ENCODE peak calls at places on chromosome 11, in ten cellular contexts. J, N, V, Z, G, R, M, Q, W and H are unnamed samples.

GRCh38 chr11:2436521-2437031 is 7.7 kb downstream of the TRPM5 start:
- DNase-seq in Z (no peak), V (no peak), M (peak; percentile 6), G (no peak), N (no peak), J (no peak), Q (no peak), W (no peak), R (no peak), H (peak; percentile 60)

GRCh38 chr11:74465291-74465708 is 2.0 kb downstream of the KCNE3 start:
- DNase-seq in N (no peak), Q (no peak), W (no peak), Z (no peak), M (no peak), R (no peak), V (no peak), J (no peak), G (no peak), H (no peak)

GRCh38 chr11:65417702-65418430 is 4.7 kb upstream of the NEAT1 start:
- DNase-seq in Q (peak; percentile 28), M (peak; percentile 73), R (peak; percentile 80), J (peak; percentile 65), N (no peak), W (peak; percentile 69), V (peak; percentile 58), G (peak; percentile 69), Z (no peak), H (peak; percentile 64)

GRCh38 chr11:106456651-106457050 is 379.2 kb downstream of the AASDHPPT start:
- DNase-seq in Q (peak; percentile 50), R (no peak), W (peak; percentile 31), G (no peak), M (no peak), V (no peak), J (no peak), Z (no peak), N (no peak), H (no peak)

GRCh38 chr11:96293583-96293982 is 49.4 kb downstream of the MAML2 start:
- DNase-seq in R (no peak), N (no peak), Q (no peak), G (no peak), V (no peak), J (no peak), W (peak; percentile 66), Z (no peak), M (no peak), H (no peak)

GRCh38 chr11:86678296-86678695 is 5.9 kb upstream of the ME3 start:
- DNase-seq in V (no peak), N (no peak), M (no peak), G (no peak), J (no peak), Z (peak; percentile 88), W (no peak), Q (no peak), R (no peak), H (no peak)

GRCh38 chr11:68661697-68662603 is 22.4 kb upstream of the GAL start:
- DNase-seq in W (no peak), J (no peak), R (no peak), Q (peak; percentile 25), N (no peak), M (no peak), V (no peak), G (no peak), Z (no peak), H (no peak)

GRCh38 chr11:35944503-35945136 is 758 bp downstream of the LDLRAD3 start:
- DNase-seq in J (no peak), W (peak; percentile 59), Z (peak; percentile 33), G (peak; percentile 61), V (no peak), M (peak; percentile 40), R (no peak), N (no peak), Q (no peak), H (no peak)

GRCh38 chr11:79092791-79093313 is 348.0 kb downstream of the TENM4 start:
- DNase-seq in W (peak; percentile 86), M (no peak), Z (no peak), G (peak; percentile 23), J (no peak), V (peak; percentile 37), N (no peak), R (peak; percentile 26), Q (peak; percentile 100), H (peak; percentile 64)

GRCh38 chr11:117441146-117441975 is 113.7 kb downstream of the CEP164 start:
- DNase-seq in W (no peak), V (no peak), M (no peak), Z (no peak), R (no peak), Q (no peak), G (no peak), J (no peak), N (no peak), H (no peak)

GRCh38 chr11:110366234-110366633 is 63.5 kb upstream of the FDX1 start:
- DNase-seq in V (no peak), W (no peak), G (no peak), N (no peak), Q (peak; percentile 28), Z (no peak), M (peak; percentile 68), R (peak; percentile 62), J (peak; percentile 67), H (peak; percentile 83)

GRCh38 chr11:77088236-77089003 is 14.2 kb upstream of the OMP start:
- DNase-seq in J (no peak), G (peak; percentile 2), W (no peak), M (peak; percentile 9), Q (no peak), R (no peak), N (no peak), Z (no peak), V (no peak), H (peak; percentile 45)

GRCh38 chr11:77087723-77088225 is 14.9 kb upstream of the OMP start:
- DNase-seq in G (peak; percentile 6), V (no peak), R (no peak), J (no peak), W (no peak), M (peak; percentile 23), N (no peak), Z (no peak), Q (no peak), H (peak; percentile 66)

GRCh38 chr11:77085652-77086051 is 17.0 kb upstream of the OMP start:
- DNase-seq in J (no peak), Z (no peak), G (no peak), R (no peak), Q (no peak), M (peak; percentile 19), V (no peak), W (no peak), N (no peak), H (peak; percentile 25)

GRCh38 chr11:77084581-77085191 is 17.9 kb downstream of the CAPN5 start:
- DNase-seq in G (no peak), V (no peak), Q (no peak), W (no peak), J (no peak), N (no peak), Z (no peak), M (peak; percentile 22), R (no peak), H (peak; percentile 79)

DNA sequence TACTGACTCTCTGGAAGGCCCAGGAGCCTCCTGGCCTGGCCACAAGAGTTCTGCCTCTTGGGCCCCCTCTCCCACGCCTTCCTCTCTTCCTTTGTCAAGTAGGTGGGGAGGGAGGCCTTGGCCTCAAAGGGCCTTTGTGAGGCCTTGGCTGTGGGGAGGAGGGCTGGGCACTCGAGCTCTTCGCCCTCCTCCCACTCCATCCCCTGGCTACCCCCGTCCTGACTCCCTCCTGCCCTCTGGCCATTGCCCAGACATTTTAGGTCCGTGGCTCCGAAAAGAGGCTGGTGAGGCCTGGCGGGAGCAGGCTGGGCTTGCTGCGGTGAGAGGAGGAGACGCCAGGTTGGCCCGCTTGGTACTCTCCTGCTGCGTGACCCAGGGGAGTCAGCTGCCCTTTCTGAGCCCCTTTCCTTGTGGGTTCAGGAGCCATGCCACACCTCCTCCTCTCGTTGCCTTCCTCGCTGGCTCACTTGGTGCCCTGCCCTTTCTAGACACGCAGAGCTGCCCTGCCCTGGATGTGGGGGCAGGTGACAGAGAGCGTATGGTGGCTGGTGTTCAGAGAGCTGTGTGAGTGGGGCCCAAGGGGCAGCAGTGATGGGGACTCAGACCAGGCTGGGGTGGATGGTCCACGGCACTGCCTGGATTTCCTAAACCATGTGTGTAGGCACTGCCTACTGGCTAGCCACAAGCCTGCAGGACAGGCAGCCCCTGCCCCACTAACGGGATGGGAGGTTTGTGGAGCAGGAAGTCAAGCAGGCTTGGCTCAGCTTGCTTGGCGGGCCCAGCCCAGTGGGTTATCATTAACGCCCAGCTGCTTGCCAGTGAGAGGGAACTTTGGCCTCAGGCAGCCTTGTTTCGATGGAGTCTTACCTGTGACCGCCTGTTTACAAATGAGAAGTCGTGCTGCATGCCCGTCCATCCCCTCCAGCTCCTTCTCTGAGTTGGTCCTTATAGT is 15.8 kb upstream of the OMP start:
- DNase-seq in Z (no peak), G (peak; percentile 1), J (no peak), Q (no peak), R (no peak), N (no peak), M (peak; percentile 63), W (no peak), V (peak; percentile 27), H (peak; percentile 17)
- H3K27ac ChIP-seq in Z (no peak overlapping the region), G (no peak overlapping the region), J (no peak overlapping the region), Q (no peak overlapping the region), R (no peak overlapping the region), N (peak overlapping the region; percentile 21), M (peak overlapping the region; percentile 8), W (no peak overlapping the region), V (no peak overlapping the region), H (no peak overlapping the region)

GRCh38 chr11:77609234-77609633 is 19.5 kb downstream of the AQP11 start:
- DNase-seq in R (no peak), G (no peak), N (no peak), M (no peak), V (no peak), J (no peak), W (no peak), Z (no peak), Q (no peak), H (no peak)

GRCh38 chr11:77617892-77618291 is 19.7 kb downstream of the CLNS1A start:
- DNase-seq in G (no peak), N (no peak), R (no peak), Q (peak; percentile 31), M (no peak), J (no peak), V (no peak), Z (no peak), W (peak; percentile 49), H (no peak)

GRCh38 chr11:77611921-77612320 is 22.2 kb downstream of the AQP11 start:
- DNase-seq in V (no peak), W (no peak), R (no peak), M (no peak), Z (no peak), N (no peak), G (no peak), J (no peak), Q (no peak), H (no peak)
- H3K36me3 ChIP-seq in V (peaks cover 6% of the 10 kb centered on the region), W (peaks cover 21% of the 10 kb centered on the region), R (peaks cover 91% of the 10 kb centered on the region), M (no peaks in the 10 kb centered on the region), Z (peaks cover 5% of the 10 kb centered on the region), N (peaks cover 100% of the 10 kb centered on the region), G (peaks cover 72% of the 10 kb centered on the region), J (peaks cover 10% of the 10 kb centered on the region), Q (peaks cover 11% of the 10 kb centered on the region), H (peaks cover 74% of the 10 kb centered on the region)

GRCh38 chr11:119843760-119844330 is 114.8 kb upstream of the NECTIN1 start:
- DNase-seq in N (no peak), J (no peak), R (no peak), W (peak; percentile 49), Q (no peak), Z (no peak), G (no peak), M (no peak), V (peak; percentile 26), H (no peak)
- H3K27me3 ChIP-seq in N (no peaks in the 10 kb centered on the region), J (peaks cover 2% of the 10 kb centered on the region), R (no peaks in the 10 kb centered on the region), W (peaks cover 19% of the 10 kb centered on the region), Q (peaks cover 20% of the 10 kb centered on the region), Z (no peaks in the 10 kb centered on the region), G (peaks cover 9% of the 10 kb centered on the region), M (no peaks in the 10 kb centered on the region), V (no peaks in the 10 kb centered on the region), H (peaks cover 36% of the 10 kb centered on the region)

GRCh38 chr11:64103377-64103985 is 62.4 kb downstream of the MACROD1 start:
- DNase-seq in W (no peak), M (no peak), V (no peak), J (no peak), Q (no peak), N (no peak), R (no peak), Z (peak; percentile 61), G (no peak), H (no peak)
- H3K27ac ChIP-seq in W (no peak overlapping the region), M (no peak overlapping the region), V (no peak overlapping the region), J (no peak overlapping the region), Q (no peak overlapping the region), N (no peak overlapping the region), R (no peak overlapping the region), Z (no peak overlapping the region), G (peak overlapping the region; percentile 66), H (no peak overlapping the region)